ENCODE peak calls at places on chromosome 2, in four cellular contexts. J, T, Z and O are unnamed samples.

GRCh38 chr2:203155406-203155805 is 83.4 kb upstream of the CYP20A1 start:
- DNase-seq in J (no peak), T (no peak), Z (no peak), O (no peak)

GRCh38 chr2:47014564-47015051 is 99.0 kb upstream of the MCFD2 start:
- DNase-seq in J (peak; percentile 32), T (no peak), Z (no peak), O (no peak)

GRCh38 chr2:217356795-217357194 is 496.9 kb upstream of the TNP1 start:
- DNase-seq in J (peak; percentile 34), T (no peak), Z (peak; percentile 48), O (peak; percentile 33)

GRCh38 chr2:223779877-223780276 is 57.5 kb downstream of the AP1S3 start:
- DNase-seq in J (no peak), T (peak; percentile 63), Z (no peak), O (no peak)

GRCh38 chr2:231152800-231153557 is 28.1 kb upstream of the HTR2B start:
- DNase-seq in J (no peak), T (no peak), Z (no peak), O (no peak)

GRCh38 chr2:76296400-76296799 is 585.7 kb upstream of the GCFC2 start:
- DNase-seq in J (no peak), T (no peak), Z (no peak), O (no peak)

GRCh38 chr2:203808041-203808750 is 59.4 kb upstream of the CTLA4 start:
- DNase-seq in J (no peak), T (no peak), Z (no peak), O (no peak)

GRCh38 chr2:28958689-28959088 is 22.4 kb upstream of the TOGARAM2 start:
- DNase-seq in J (no peak), T (peak; percentile 82), Z (peak; percentile 30), O (no peak)

GRCh38 chr2:84676295-84676694 is 160.0 kb downstream of the DNAH6 start:
- DNase-seq in J (no peak), T (no peak), Z (no peak), O (no peak)

GRCh38 chr2:104658840-104659591 is 194.9 kb upstream of the POU3F3 start:
- DNase-seq in J (no peak), T (peak; percentile 11), Z (no peak), O (no peak)

GRCh38 chr2:43142921-43143438 is 83.4 kb downstream of the ZFP36L2 start:
- DNase-seq in J (no peak), T (peak; percentile 22), Z (no peak), O (no peak)

GRCh38 chr2:152534460-152535131 is 182.7 kb downstream of the PRPF40A start:
- DNase-seq in J (no peak), T (no peak), Z (no peak), O (no peak)

GRCh38 chr2:112481528-112482228 is at the start of gene TTL:
- DNase-seq in J (no peak), T (peak; percentile 79), Z (peak; percentile 34), O (peak; percentile 53)

GRCh38 chr2:135743860-135744259 is 2.2 kb downstream of the UBXN4 start:
- DNase-seq in J (no peak), T (no peak), Z (no peak), O (no peak)

GRCh38 chr2:54194761-54195750 is 61.0 kb downstream of the TSPYL6 start:
- DNase-seq in J (no peak), T (no peak), Z (no peak), O (no peak)

GRCh38 chr2:72115361-72116080 is 32.1 kb downstream of the CYP26B1 start:
- DNase-seq in J (peak; percentile 73), T (no peak), Z (peak; percentile 89), O (no peak)

GRCh38 chr2:217732995-217733394 is 269.8 kb downstream of the TNS1 start:
- DNase-seq in J (no peak), T (no peak), Z (no peak), O (no peak)

GRCh38 chr2:20052872-20053281 is 1.4 kb upstream of the LAPTM4A start:
- DNase-seq in J (peak; percentile 52), T (peak; percentile 69), Z (peak; percentile 53), O (peak; percentile 48)

GRCh38 chr2:175449616-175450015 is 268.1 kb upstream of the ATP5MC3 start:
- DNase-seq in J (no peak), T (no peak), Z (no peak), O (no peak)

GRCh38 chr2:172554352-172555271 is 1.3 kb upstream of the PDK1 start:
- DNase-seq in J (no peak), T (no peak), Z (no peak), O (no peak)

GRCh38 chr2:74162951-74163350 is 15.2 kb upstream of the BOLA3 start:
- DNase-seq in J (no peak), T (no peak), Z (no peak), O (no peak)

GRCh38 chr2:59754336-59754735 is 799.1 kb downstream of the BCL11A start:
- DNase-seq in J (no peak), T (peak; percentile 41), Z (no peak), O (no peak)

GRCh38 chr2:43006834-43007543 is 214.6 kb upstream of the HAAO start:
- DNase-seq in J (no peak), T (no peak), Z (peak; percentile 11), O (no peak)

GRCh38 chr2:110903548-110903947 is 171.2 kb downstream of the ACOXL start:
- DNase-seq in J (no peak), T (no peak), Z (no peak), O (no peak)

GRCh38 chr2:231597014-231597611 is 4.4 kb downstream of the TEX44 start:
- DNase-seq in J (peak; percentile 26), T (no peak), Z (peak; percentile 32), O (no peak)

GRCh38 chr2:64784168-64785061 is 130.7 kb upstream of the SERTAD2 start:
- DNase-seq in J (no peak), T (no peak), Z (no peak), O (no peak)

GRCh38 chr2:160092445-160092844 is 30.0 kb upstream of the PLA2R1 start:
- DNase-seq in J (no peak), T (no peak), Z (no peak), O (no peak)
- H3K9me3 ChIP-seq in J (peaks cover 39% of the 10 kb centered on the region), T (peaks cover 12% of the 10 kb centered on the region), Z (peaks cover 34% of the 10 kb centered on the region), O (peaks cover 36% of the 10 kb centered on the region)

DNA sequence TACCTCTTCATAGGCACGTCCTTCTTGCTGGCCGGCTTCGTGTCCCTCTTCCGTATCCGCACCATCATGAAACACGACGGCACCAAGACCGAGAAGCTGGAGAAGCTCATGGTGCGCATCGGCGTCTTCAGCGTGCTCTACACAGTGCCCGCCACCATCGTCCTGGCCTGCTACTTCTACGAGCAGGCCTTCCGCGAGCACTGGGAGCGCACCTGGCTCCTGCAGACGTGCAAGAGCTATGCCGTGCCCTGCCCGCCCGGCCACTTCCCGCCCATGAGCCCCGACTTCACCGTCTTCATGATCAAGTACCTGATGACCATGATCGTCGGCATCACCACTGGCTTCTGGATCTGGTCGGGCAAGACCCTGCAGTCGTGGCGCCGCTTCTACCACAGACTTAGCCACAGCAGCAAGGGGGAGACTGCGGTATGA is 2.3 kb downstream of the FZD7 start:
- DNase-seq in J (no peak), T (no peak), Z (no peak), O (no peak)
- H3K4me3 ChIP-seq in J (peak overlapping the region; percentile 92), T (peak overlapping the region; percentile 32), Z (peak overlapping the region; percentile 84), O (peak overlapping the region; percentile 88)

GRCh38 chr2:4588606-4589005 is 885.2 kb downstream of the DCDC2C start:
- DNase-seq in J (no peak), T (no peak), Z (no peak), O (no peak)
- H3K9me3 ChIP-seq in J (no peaks in the 10 kb centered on the region), T (no peaks in the 10 kb centered on the region), Z (no peaks in the 10 kb centered on the region), O (no peaks in the 10 kb centered on the region)

GRCh38 chr2:66862871-66863650 is 428.1 kb downstream of the MEIS1 start:
- DNase-seq in J (no peak), T (no peak), Z (no peak), O (no peak)
- H3K4me3 ChIP-seq in J (peak overlapping the region; percentile 6), T (no peak overlapping the region), Z (no peak overlapping the region), O (no peak overlapping the region)

GRCh38 chr2:144747571-144747970 is 227.7 kb upstream of the ZEB2 start:
- DNase-seq in J (no peak), T (no peak), Z (no peak), O (no peak)
- H3K9me3 ChIP-seq in J (peaks cover 25% of the 10 kb centered on the region), T (peaks cover 5% of the 10 kb centered on the region), Z (peaks cover 11% of the 10 kb centered on the region), O (peaks cover 19% of the 10 kb centered on the region)

DNA sequence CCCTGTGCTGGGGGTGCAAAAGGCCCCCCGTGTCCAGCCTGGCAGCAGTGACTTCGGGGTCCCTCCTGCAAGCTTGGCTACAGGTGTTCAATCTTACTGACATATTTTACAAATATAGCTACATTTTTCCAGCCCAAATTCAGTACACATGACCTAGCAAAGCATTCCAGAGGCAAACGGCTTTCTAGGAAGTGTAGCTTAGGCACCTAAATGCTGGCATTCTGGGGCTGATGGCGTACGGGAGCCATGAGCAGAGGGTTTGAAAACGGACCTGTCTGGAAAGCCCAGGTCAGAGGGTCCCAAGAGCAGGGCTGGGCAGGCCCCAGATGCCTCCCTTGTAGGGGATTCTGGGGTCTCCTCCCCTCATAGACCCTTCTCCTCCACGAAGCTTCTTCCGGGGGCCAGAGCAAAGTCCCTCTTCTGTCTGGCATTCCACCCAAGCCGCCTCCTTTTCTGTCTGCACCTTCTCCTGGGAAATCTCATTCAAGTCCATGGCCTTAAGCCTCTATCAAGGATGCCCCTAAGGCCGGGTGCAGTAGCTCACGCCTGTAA is 63.3 kb upstream of the ASAP2 start:
- DNase-seq in J (no peak), T (no peak), Z (no peak), O (no peak)
- H3K4me3 ChIP-seq in J (peak overlapping the region; percentile 62), T (peak overlapping the region; percentile 3), Z (peak overlapping the region; percentile 12), O (peak overlapping the region; percentile 17)

DNA sequence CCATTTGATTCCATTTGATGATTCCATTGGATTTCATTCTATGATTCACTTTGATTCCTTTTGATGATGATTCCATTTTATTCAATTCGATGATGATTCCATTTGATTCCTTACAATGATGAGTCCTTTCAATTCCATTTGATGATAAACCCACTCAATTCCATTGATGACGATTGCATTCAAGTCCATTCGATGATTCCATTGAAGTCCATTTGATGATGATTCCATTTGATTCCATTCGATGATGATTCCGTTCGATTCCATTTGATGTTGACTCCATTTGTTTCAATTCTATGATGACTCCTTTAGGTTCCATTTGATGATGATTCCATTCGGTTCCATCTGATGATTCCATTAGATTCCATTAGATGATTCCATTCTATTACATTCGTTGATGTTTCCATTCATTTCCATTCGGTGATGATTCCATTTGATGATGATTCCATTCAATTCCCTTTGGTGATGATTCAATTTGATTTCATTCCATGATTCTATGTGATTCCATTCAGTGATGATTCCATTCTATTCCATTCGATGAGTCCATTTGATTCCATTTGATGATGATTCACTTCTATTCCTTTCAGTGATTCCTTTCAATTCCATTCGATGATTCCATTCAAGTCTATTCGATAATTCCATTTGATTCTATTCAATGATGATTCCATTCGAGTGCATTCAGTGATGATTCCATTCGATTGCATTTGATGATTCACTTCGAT is 1106.0 kb downstream of the RPIA start:
- DNase-seq in J (no peak), T (no peak), Z (no peak), O (no peak)
- H3K9me3 ChIP-seq in J (peaks cover 10% of the 10 kb centered on the region), T (peaks cover 15% of the 10 kb centered on the region), Z (peaks cover 41% of the 10 kb centered on the region), O (peaks cover 99% of the 10 kb centered on the region)

GRCh38 chr2:122129399-122129798 is 373.9 kb downstream of the TSN start:
- DNase-seq in J (no peak), T (no peak), Z (no peak), O (no peak)
- H3K4me3 ChIP-seq in J (no peak overlapping the region), T (no peak overlapping the region), Z (no peak overlapping the region), O (no peak overlapping the region)